ENCODE peak calls at places on chromosomes 1 and 21, in four cellular contexts. One of them, this sample, is unnamed.

GRCh38 chr1:197915797-197916686 is 1.1 kb upstream of the LHX9 start:
- DNase-seq in neural progenitor cell: peak; percentile 95
- DNase-seq in GM23248: peak; percentile 72
- DNase-seq in MM.1S: peak; percentile 27
- DNase-seq in this sample: no peak

GRCh38 chr1:197076585-197076984 is 9.5 kb upstream of the F13B start:
- DNase-seq in neural progenitor cell: no peak
- DNase-seq in GM23248: no peak
- DNase-seq in MM.1S: no peak
- DNase-seq in this sample: no peak

GRCh38 chr1:159755608-159756007 is 25.2 kb upstream of the DUSP23 start:
- DNase-seq in neural progenitor cell: no peak
- DNase-seq in GM23248: no peak
- DNase-seq in MM.1S: no peak
- DNase-seq in this sample: no peak

GRCh38 chr1:151210830-151211229 is 12.5 kb downstream of the PIP5K1A start:
- DNase-seq in neural progenitor cell: no peak
- DNase-seq in GM23248: peak; percentile 74
- DNase-seq in MM.1S: no peak
- DNase-seq in this sample: no peak

GRCh38 chr1:71049951-71050598 is 2.5 kb upstream of the PTGER3 start:
- DNase-seq in neural progenitor cell: peak; percentile 75
- DNase-seq in GM23248: peak; percentile 75
- DNase-seq in MM.1S: peak; percentile 52
- DNase-seq in this sample: peak; percentile 84

GRCh38 chr1:193767891-193768290 is 581.5 kb upstream of the B3GALT2 start:
- DNase-seq in neural progenitor cell: no peak
- DNase-seq in GM23248: no peak
- DNase-seq in MM.1S: no peak
- DNase-seq in this sample: no peak

GRCh38 chr1:35449334-35450008 is 107.7 kb downstream of the KIAA0319L start:
- DNase-seq in neural progenitor cell: no peak
- DNase-seq in GM23248: peak; percentile 98
- DNase-seq in MM.1S: no peak
- DNase-seq in this sample: no peak

GRCh38 chr1:160711528-160712311 is at the start of gene CD48:
- DNase-seq in neural progenitor cell: no peak
- DNase-seq in GM23248: no peak
- DNase-seq in MM.1S: peak; percentile 93
- DNase-seq in this sample: peak; percentile 75

GRCh38 chr1:176786274-176786673 is 323.3 kb downstream of the PAPPA2 start:
- DNase-seq in neural progenitor cell: no peak
- DNase-seq in GM23248: peak; percentile 49
- DNase-seq in MM.1S: no peak
- DNase-seq in this sample: no peak

GRCh38 chr1:62131093-62131725 is 63.4 kb upstream of the L1TD1 start:
- DNase-seq in neural progenitor cell: peak; percentile 83
- DNase-seq in GM23248: peak; percentile 78
- DNase-seq in MM.1S: peak; percentile 68
- DNase-seq in this sample: peak; percentile 74

GRCh38 chr1:53652441-53653199 is 86.3 kb downstream of the GLIS1 start:
- DNase-seq in neural progenitor cell: no peak
- DNase-seq in GM23248: no peak
- DNase-seq in MM.1S: no peak
- DNase-seq in this sample: no peak

GRCh38 chr1:231748744-231749143 is 122.2 kb downstream of the DISC1 start:
- DNase-seq in neural progenitor cell: no peak
- DNase-seq in GM23248: no peak
- DNase-seq in MM.1S: no peak
- DNase-seq in this sample: peak; percentile 14

GRCh38 chr1:53378932-53379661 is 51.2 kb upstream of the LRP8 start:
- DNase-seq in neural progenitor cell: no peak
- DNase-seq in GM23248: no peak
- DNase-seq in MM.1S: no peak
- DNase-seq in this sample: no peak

GRCh38 chr1:43036932-43037331 is 78.3 kb upstream of the SLC2A1 start:
- DNase-seq in neural progenitor cell: no peak
- DNase-seq in GM23248: no peak
- DNase-seq in MM.1S: no peak
- DNase-seq in this sample: no peak

GRCh38 chr1:116476321-116476720 is 94.5 kb downstream of the CD58 start:
- DNase-seq in neural progenitor cell: no peak
- DNase-seq in GM23248: no peak
- DNase-seq in MM.1S: no peak
- DNase-seq in this sample: peak; percentile 92

GRCh38 chr1:207088731-207089626 is at the start of gene C4BPB:
- DNase-seq in neural progenitor cell: peak; percentile 9
- DNase-seq in GM23248: no peak
- DNase-seq in MM.1S: peak; percentile 40
- DNase-seq in this sample: no peak

GRCh38 chr21:38950388-38951094 is 144.8 kb downstream of the ETS2 start:
- DNase-seq in neural progenitor cell: no peak
- DNase-seq in GM23248: peak; percentile 53
- DNase-seq in MM.1S: no peak
- DNase-seq in this sample: no peak

GRCh38 chr1:151968791-151969399 is 24.8 kb downstream of the S100A10 start:
- DNase-seq in neural progenitor cell: no peak
- DNase-seq in GM23248: no peak
- DNase-seq in MM.1S: no peak
- DNase-seq in this sample: no peak

GRCh38 chr21:42513985-42514882 is 582 bp downstream of the SLC37A1 start:
- DNase-seq in neural progenitor cell: peak; percentile 61
- DNase-seq in GM23248: peak; percentile 26
- DNase-seq in MM.1S: no peak
- DNase-seq in this sample: peak; percentile 75

GRCh38 chr1:51738681-51739080 is 121.8 kb downstream of the OSBPL9 start:
- DNase-seq in neural progenitor cell: no peak
- DNase-seq in GM23248: no peak
- DNase-seq in MM.1S: no peak
- DNase-seq in this sample: no peak

DNA sequence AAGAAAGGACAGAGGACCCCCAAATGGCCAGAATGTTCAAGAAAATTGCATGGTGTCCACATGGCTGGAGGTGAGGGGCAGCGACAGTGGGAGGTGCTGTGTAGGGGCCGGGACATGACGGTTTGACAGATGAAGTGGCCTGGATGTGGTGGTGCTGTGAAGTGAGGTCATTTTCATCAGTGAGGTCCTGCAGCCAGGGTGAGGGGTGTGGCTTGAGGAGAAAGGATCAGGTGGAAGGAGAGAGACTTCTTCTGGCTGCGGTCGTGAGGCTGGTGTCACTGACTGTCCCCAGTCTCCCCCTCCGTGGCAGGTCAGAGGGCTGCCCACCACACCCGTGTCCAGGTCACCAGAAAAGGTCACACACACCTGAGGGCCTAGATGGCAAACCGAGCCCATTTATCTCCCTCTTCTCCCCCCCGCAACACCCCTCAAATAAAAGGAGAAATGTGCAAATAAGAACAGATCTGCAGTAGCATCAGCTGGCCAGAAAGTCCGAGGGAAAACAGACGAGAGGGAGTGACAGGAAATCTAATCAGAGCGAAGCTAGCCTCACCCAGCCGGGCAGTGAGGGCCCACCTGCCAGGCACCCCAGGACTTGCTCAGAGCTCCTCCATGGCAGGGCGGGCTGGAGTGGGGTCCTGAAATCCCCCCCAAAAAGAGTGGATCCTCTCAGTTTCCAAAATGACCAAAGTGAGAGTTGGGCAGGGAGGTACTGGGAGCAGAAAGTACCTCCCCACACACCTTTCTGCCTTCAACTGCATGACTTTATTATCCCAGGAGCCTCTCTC is 148.5 kb upstream of the EDN2 start:
- DNase-seq in neural progenitor cell: no peak
- DNase-seq in GM23248: no peak
- DNase-seq in MM.1S: no peak
- DNase-seq in this sample: no peak
- H4K20me1 ChIP-seq in neural progenitor cell: no peaks in the 10 kb centered on the region
- H4K20me1 ChIP-seq in GM23248: no peaks in the 10 kb centered on the region
- H4K20me1 ChIP-seq in MM.1S: no peaks in the 10 kb centered on the region
- H4K20me1 ChIP-seq in this sample: no peaks in the 10 kb centered on the region

GRCh38 chr21:34743831-34744230 is 75.0 kb downstream of the CLIC6 start:
- DNase-seq in neural progenitor cell: no peak
- DNase-seq in GM23248: peak; percentile 99
- DNase-seq in MM.1S: no peak
- DNase-seq in this sample: no peak
- H3K4me2 ChIP-seq in neural progenitor cell: no peak overlapping the region
- H3K4me2 ChIP-seq in GM23248: peak overlapping the region; percentile 24
- H3K4me2 ChIP-seq in MM.1S: no peak overlapping the region
- H3K4me2 ChIP-seq in this sample: no peak overlapping the region

GRCh38 chr1:45200906-45201500 is 5.4 kb downstream of the ZSWIM5 start:
- DNase-seq in neural progenitor cell: no peak
- DNase-seq in GM23248: no peak
- DNase-seq in MM.1S: no peak
- DNase-seq in this sample: no peak

GRCh38 chr1:45205000-45205909 is 1.1 kb downstream of the ZSWIM5 start:
- DNase-seq in neural progenitor cell: peak; percentile 86
- DNase-seq in GM23248: peak; percentile 68
- DNase-seq in MM.1S: no peak
- DNase-seq in this sample: no peak

GRCh38 chr1:45206808-45207624 is 611 bp upstream of the ZSWIM5 start:
- DNase-seq in neural progenitor cell: no peak
- DNase-seq in GM23248: no peak
- DNase-seq in MM.1S: no peak
- DNase-seq in this sample: no peak

GRCh38 chr1:45211061-45211460 is 4.7 kb upstream of the ZSWIM5 start:
- DNase-seq in neural progenitor cell: no peak
- DNase-seq in GM23248: no peak
- DNase-seq in MM.1S: no peak
- DNase-seq in this sample: no peak

DNA sequence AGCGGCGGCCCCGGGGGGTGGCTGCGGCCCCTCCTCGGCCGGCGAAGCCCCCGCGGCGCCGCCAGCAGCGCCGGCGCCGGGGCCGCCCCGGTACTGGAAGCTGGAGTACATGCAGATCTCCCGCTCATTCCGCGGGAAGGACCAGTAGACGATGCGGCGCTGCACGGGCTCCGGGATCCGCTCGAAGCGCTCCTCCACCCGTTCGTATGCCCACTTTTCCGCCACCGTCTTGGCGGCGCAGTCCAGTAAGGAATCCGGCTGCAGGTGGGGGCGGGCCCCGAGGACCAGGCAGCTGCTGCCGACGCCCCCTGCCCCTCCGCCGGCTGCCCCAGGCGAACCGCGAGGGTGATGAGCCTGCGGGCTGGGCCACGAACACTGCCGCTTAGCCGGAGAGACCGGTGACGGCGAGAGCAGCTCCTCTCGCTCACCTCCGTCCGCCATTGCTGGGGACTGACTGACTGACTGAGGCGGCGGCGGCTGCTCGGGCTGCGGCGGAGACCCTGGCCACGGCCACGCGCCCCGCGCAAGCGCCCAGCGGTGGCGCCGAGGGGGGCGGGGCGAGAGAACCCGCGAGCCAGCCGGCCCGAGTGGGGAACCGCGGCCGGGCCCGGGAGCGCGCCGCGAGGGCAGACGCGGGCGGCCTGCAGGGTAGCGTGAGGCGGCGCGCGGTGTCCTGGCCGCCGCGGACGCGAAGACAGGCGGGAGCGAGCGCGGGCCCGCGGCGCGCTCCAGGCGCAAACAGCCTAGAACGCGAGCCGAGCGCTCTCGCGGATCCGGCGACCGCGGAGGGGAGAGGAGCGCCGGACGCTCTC is at the start of gene ZSWIM5:
- DNase-seq in neural progenitor cell: peak; percentile 89
- DNase-seq in GM23248: peak; percentile 82
- DNase-seq in MM.1S: peak; percentile 81
- DNase-seq in this sample: no peak
- H3K9ac ChIP-seq in neural progenitor cell: no peak within 1 kb of the TSS
- H3K9ac ChIP-seq in GM23248: peak within 1 kb of the TSS; percentile 45
- H3K9ac ChIP-seq in MM.1S: peak within 1 kb of the TSS; percentile 53
- H3K9ac ChIP-seq in this sample: peak within 1 kb of the TSS; percentile 43

GRCh38 chr1:21648791-21649190 is 20.4 kb downstream of the RAP1GAP start:
- DNase-seq in neural progenitor cell: no peak
- DNase-seq in GM23248: no peak
- DNase-seq in MM.1S: no peak
- DNase-seq in this sample: no peak

GRCh38 chr1:21651214-21652042 is 17.7 kb downstream of the RAP1GAP start:
- DNase-seq in neural progenitor cell: peak; percentile 90
- DNase-seq in GM23248: peak; percentile 41
- DNase-seq in MM.1S: no peak
- DNase-seq in this sample: no peak

GRCh38 chr1:21649315-21649714 is 19.8 kb downstream of the RAP1GAP start:
- DNase-seq in neural progenitor cell: no peak
- DNase-seq in GM23248: no peak
- DNase-seq in MM.1S: no peak
- DNase-seq in this sample: no peak

GRCh38 chr1:21652101-21652936 is 16.8 kb downstream of the RAP1GAP start:
- DNase-seq in neural progenitor cell: peak; percentile 30
- DNase-seq in GM23248: no peak
- DNase-seq in MM.1S: no peak
- DNase-seq in this sample: no peak

GRCh38 chr1:21650400-21650799 is 18.8 kb downstream of the RAP1GAP start:
- DNase-seq in neural progenitor cell: no peak
- DNase-seq in GM23248: no peak
- DNase-seq in MM.1S: no peak
- DNase-seq in this sample: no peak
- H4K20me1 ChIP-seq in neural progenitor cell: peaks cover 17% of the 10 kb centered on the region
- H4K20me1 ChIP-seq in GM23248: no peaks in the 10 kb centered on the region
- H4K20me1 ChIP-seq in MM.1S: no peaks in the 10 kb centered on the region
- H4K20me1 ChIP-seq in this sample: no peaks in the 10 kb centered on the region

GRCh38 chr21:40634141-40634540 is 212.8 kb downstream of the DSCAM start:
- DNase-seq in neural progenitor cell: no peak
- DNase-seq in GM23248: no peak
- DNase-seq in MM.1S: no peak
- DNase-seq in this sample: no peak
- H3K4me2 ChIP-seq in neural progenitor cell: no peak overlapping the region
- H3K4me2 ChIP-seq in GM23248: no peak overlapping the region
- H3K4me2 ChIP-seq in MM.1S: no peak overlapping the region
- H3K4me2 ChIP-seq in this sample: no peak overlapping the region

GRCh38 chr1:21572735-21573277 is 63.6 kb downstream of the ALPL start:
- DNase-seq in neural progenitor cell: no peak
- DNase-seq in GM23248: no peak
- DNase-seq in MM.1S: no peak
- DNase-seq in this sample: no peak

GRCh38 chr1:21575351-21575942 is 66.2 kb downstream of the ALPL start:
- DNase-seq in neural progenitor cell: no peak
- DNase-seq in GM23248: no peak
- DNase-seq in MM.1S: no peak
- DNase-seq in this sample: no peak

GRCh38 chr1:21573475-21573874 is 64.3 kb downstream of the ALPL start:
- DNase-seq in neural progenitor cell: no peak
- DNase-seq in GM23248: no peak
- DNase-seq in MM.1S: no peak
- DNase-seq in this sample: no peak

GRCh38 chr1:21574464-21575151 is 65.4 kb downstream of the ALPL start:
- DNase-seq in neural progenitor cell: peak; percentile 86
- DNase-seq in GM23248: peak; percentile 82
- DNase-seq in MM.1S: no peak
- DNase-seq in this sample: no peak

DNA sequence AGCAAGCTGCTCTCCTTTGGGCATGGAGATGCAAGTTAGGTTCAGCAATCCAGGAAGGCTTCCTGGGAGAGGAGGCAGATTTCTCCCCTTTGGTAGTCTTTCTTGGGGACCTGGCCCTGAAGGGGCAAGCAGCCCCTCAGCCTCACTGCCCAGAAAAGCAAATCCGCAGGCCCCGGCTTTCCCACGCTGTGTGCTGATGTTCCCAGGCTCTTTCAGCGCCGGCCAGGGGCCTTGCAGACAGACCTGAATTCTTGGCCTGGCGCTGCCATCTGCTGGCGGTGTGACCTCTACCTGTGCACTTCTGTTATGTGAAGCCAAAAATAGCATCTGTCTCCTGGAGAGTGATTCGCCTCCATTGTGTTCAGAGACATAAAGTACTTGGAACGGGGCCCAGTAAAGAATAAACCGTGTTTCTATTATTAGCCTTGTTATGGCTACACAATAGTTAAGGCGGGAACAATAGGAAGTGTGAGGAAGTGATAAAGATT is 64.8 kb downstream of the ALPL start:
- DNase-seq in neural progenitor cell: peak; percentile 86
- DNase-seq in GM23248: peak; percentile 81
- DNase-seq in MM.1S: peak; percentile 48
- DNase-seq in this sample: peak; percentile 86
- H3K9ac ChIP-seq in neural progenitor cell: no peak overlapping the region
- H3K9ac ChIP-seq in GM23248: peak overlapping the region; percentile 3
- H3K9ac ChIP-seq in MM.1S: no peak overlapping the region
- H3K9ac ChIP-seq in this sample: no peak overlapping the region

This sample was measured in Karpas-422.